ENCODE peak calls at places on chromosomes 11 and 22, in nine cellular contexts. One of them, this sample, is unnamed.

GRCh38 chr22:23233746-23234408 is 53.6 kb downstream of the BCR start:
- DNase-seq in HuH-7.5: no peak
- DNase-seq in CD4-positive, alpha-beta T cell: no peak
- DNase-seq in stimulated activated CD4-positive, alpha-beta T cell treated with anti-CD3 and anti-CD28 coated beads, TNF-alpha, amount 100 ng/mL, for 1 hour: no peak
- DNase-seq in A172: peak; percentile 12
- DNase-seq in PC-9: no peak
- DNase-seq in activated CD4-positive, alpha-beta T cell treated with anti-CD3 and anti-CD28 coated beads for 48 hours: peak; percentile 86
- DNase-seq in ovary: peak; percentile 62
- DNase-seq in iris pigment epithelial cell: peak; percentile 31
- DNase-seq in this sample: no peak

GRCh38 chr11:5004429-5005274 is 10.0 kb downstream of the OR51L1 start:
- DNase-seq in iris pigment epithelial cell: peak; percentile 66
- DNase-seq in PC-9: peak; percentile 6
- DNase-seq in stimulated activated CD4-positive, alpha-beta T cell treated with anti-CD3 and anti-CD28 coated beads, TNF-alpha, amount 100 ng/mL, for 1 hour: no peak
- DNase-seq in A172: peak; percentile 36
- DNase-seq in activated CD4-positive, alpha-beta T cell treated with anti-CD3 and anti-CD28 coated beads for 48 hours: peak; percentile 54
- DNase-seq in CD4-positive, alpha-beta T cell: no peak
- DNase-seq in HuH-7.5: no peak
- DNase-seq in ovary: peak; percentile 50
- DNase-seq in this sample: no peak

GRCh38 chr11:128610765-128611617 is 23.6 kb upstream of the ETS1 start:
- DNase-seq in iris pigment epithelial cell: no peak
- DNase-seq in stimulated activated CD4-positive, alpha-beta T cell treated with anti-CD3 and anti-CD28 coated beads, TNF-alpha, amount 100 ng/mL, for 1 hour: no peak
- DNase-seq in PC-9: no peak
- DNase-seq in A172: no peak
- DNase-seq in ovary: no peak
- DNase-seq in HuH-7.5: no peak
- DNase-seq in CD4-positive, alpha-beta T cell: peak; percentile 64
- DNase-seq in activated CD4-positive, alpha-beta T cell treated with anti-CD3 and anti-CD28 coated beads for 48 hours: peak; percentile 58
- DNase-seq in this sample: no peak

GRCh38 chr22:36872084-36872483 is 11.3 kb downstream of the NCF4 start:
- DNase-seq in activated CD4-positive, alpha-beta T cell treated with anti-CD3 and anti-CD28 coated beads for 48 hours: no peak
- DNase-seq in stimulated activated CD4-positive, alpha-beta T cell treated with anti-CD3 and anti-CD28 coated beads, TNF-alpha, amount 100 ng/mL, for 1 hour: no peak
- DNase-seq in ovary: no peak
- DNase-seq in HuH-7.5: no peak
- DNase-seq in iris pigment epithelial cell: no peak
- DNase-seq in CD4-positive, alpha-beta T cell: no peak
- DNase-seq in A172: no peak
- DNase-seq in PC-9: no peak
- DNase-seq in this sample: no peak

GRCh38 chr11:38718049-38718448 is 2120.0 kb upstream of the RAG2 start:
- DNase-seq in CD4-positive, alpha-beta T cell: no peak
- DNase-seq in ovary: no peak
- DNase-seq in stimulated activated CD4-positive, alpha-beta T cell treated with anti-CD3 and anti-CD28 coated beads, TNF-alpha, amount 100 ng/mL, for 1 hour: no peak
- DNase-seq in iris pigment epithelial cell: no peak
- DNase-seq in PC-9: peak; percentile 8
- DNase-seq in A172: peak; percentile 2
- DNase-seq in activated CD4-positive, alpha-beta T cell treated with anti-CD3 and anti-CD28 coated beads for 48 hours: no peak
- DNase-seq in HuH-7.5: no peak
- DNase-seq in this sample: no peak

GRCh38 chr22:49243965-49244364 is 583.7 kb downstream of the BRD1 start:
- DNase-seq in iris pigment epithelial cell: no peak
- DNase-seq in activated CD4-positive, alpha-beta T cell treated with anti-CD3 and anti-CD28 coated beads for 48 hours: no peak
- DNase-seq in A172: no peak
- DNase-seq in stimulated activated CD4-positive, alpha-beta T cell treated with anti-CD3 and anti-CD28 coated beads, TNF-alpha, amount 100 ng/mL, for 1 hour: no peak
- DNase-seq in CD4-positive, alpha-beta T cell: no peak
- DNase-seq in HuH-7.5: no peak
- DNase-seq in PC-9: no peak
- DNase-seq in ovary: peak; percentile 5
- DNase-seq in this sample: no peak

GRCh38 chr22:49235463-49236300 is 592.0 kb downstream of the BRD1 start:
- DNase-seq in PC-9: no peak
- DNase-seq in A172: no peak
- DNase-seq in ovary: no peak
- DNase-seq in stimulated activated CD4-positive, alpha-beta T cell treated with anti-CD3 and anti-CD28 coated beads, TNF-alpha, amount 100 ng/mL, for 1 hour: no peak
- DNase-seq in activated CD4-positive, alpha-beta T cell treated with anti-CD3 and anti-CD28 coated beads for 48 hours: no peak
- DNase-seq in HuH-7.5: no peak
- DNase-seq in CD4-positive, alpha-beta T cell: no peak
- DNase-seq in iris pigment epithelial cell: no peak
- DNase-seq in this sample: no peak

GRCh38 chr22:40462195-40462988 is 92.0 kb downstream of the SGSM3 start:
- DNase-seq in stimulated activated CD4-positive, alpha-beta T cell treated with anti-CD3 and anti-CD28 coated beads, TNF-alpha, amount 100 ng/mL, for 1 hour: no peak
- DNase-seq in HuH-7.5: no peak
- DNase-seq in A172: no peak
- DNase-seq in CD4-positive, alpha-beta T cell: peak; percentile 8
- DNase-seq in ovary: no peak
- DNase-seq in PC-9: no peak
- DNase-seq in iris pigment epithelial cell: no peak
- DNase-seq in activated CD4-positive, alpha-beta T cell treated with anti-CD3 and anti-CD28 coated beads for 48 hours: peak; percentile 50
- DNase-seq in this sample: no peak

This sample was measured in amniotic stem cell.